ENCODE peak calls at places on chromosome 10, in nine cellular contexts. One of them, this sample, is unnamed.

GRCh38 chr10:112915590-112916572 is 34.2 kb upstream of the TCF7L2 start:
- DNase-seq in coronary artery: no peak
- DNase-seq in lower leg skin: peak
- DNase-seq in cardiac fibroblast: peak
- DNase-seq in gastrocnemius medialis: no peak
- DNase-seq in Panc1: peak
- DNase-seq in endothelial cell of umbilical vein: no peak
- DNase-seq in HFF-Myc: no peak
- DNase-seq in fibroblast of lung: peak
- DNase-seq in this sample: peak

GRCh38 chr10:89283988-89284475 is 17.8 kb upstream of the IFIT2 start:
- DNase-seq in cardiac fibroblast: peak
- DNase-seq in Panc1: no peak
- DNase-seq in lower leg skin: peak
- DNase-seq in endothelial cell of umbilical vein: peak
- DNase-seq in coronary artery: peak
- DNase-seq in HFF-Myc: peak
- DNase-seq in gastrocnemius medialis: peak
- DNase-seq in fibroblast of lung: peak
- DNase-seq in this sample: peak

GRCh38 chr10:49668684-49669083 is 10.8 kb upstream of the C10orf53 start:
- DNase-seq in lower leg skin: no peak
- DNase-seq in HFF-Myc: no peak
- DNase-seq in endothelial cell of umbilical vein: no peak
- DNase-seq in fibroblast of lung: no peak
- DNase-seq in gastrocnemius medialis: no peak
- DNase-seq in coronary artery: peak
- DNase-seq in Panc1: no peak
- DNase-seq in cardiac fibroblast: no peak
- DNase-seq in this sample: no peak

GRCh38 chr10:78170026-78170475 is 136.4 kb downstream of the RPS24 start:
- DNase-seq in Panc1: no peak
- DNase-seq in coronary artery: no peak
- DNase-seq in lower leg skin: no peak
- DNase-seq in cardiac fibroblast: peak
- DNase-seq in fibroblast of lung: peak
- DNase-seq in endothelial cell of umbilical vein: peak
- DNase-seq in gastrocnemius medialis: no peak
- DNase-seq in HFF-Myc: no peak
- DNase-seq in this sample: peak

GRCh38 chr10:110507303-110507702 is 9.6 kb downstream of the DUSP5 start:
- DNase-seq in Panc1: no peak
- DNase-seq in HFF-Myc: no peak
- DNase-seq in coronary artery: no peak
- DNase-seq in lower leg skin: no peak
- DNase-seq in gastrocnemius medialis: no peak
- DNase-seq in endothelial cell of umbilical vein: no peak
- DNase-seq in cardiac fibroblast: no peak
- DNase-seq in fibroblast of lung: no peak
- DNase-seq in this sample: no peak

GRCh38 chr10:43235070-43235900 is 31.6 kb downstream of the RASGEF1A start:
- DNase-seq in endothelial cell of umbilical vein: no peak
- DNase-seq in coronary artery: no peak
- DNase-seq in HFF-Myc: no peak
- DNase-seq in lower leg skin: no peak
- DNase-seq in gastrocnemius medialis: peak
- DNase-seq in cardiac fibroblast: no peak
- DNase-seq in fibroblast of lung: no peak
- DNase-seq in Panc1: no peak
- DNase-seq in this sample: no peak

GRCh38 chr10:49651917-49652316 is 27.5 kb upstream of the C10orf53 start:
- DNase-seq in cardiac fibroblast: no peak
- DNase-seq in fibroblast of lung: no peak
- DNase-seq in HFF-Myc: no peak
- DNase-seq in gastrocnemius medialis: no peak
- DNase-seq in coronary artery: peak
- DNase-seq in Panc1: no peak
- DNase-seq in lower leg skin: no peak
- DNase-seq in endothelial cell of umbilical vein: no peak
- DNase-seq in this sample: no peak

GRCh38 chr10:533186-533585 is 156.3 kb downstream of the DIP2C start:
- DNase-seq in gastrocnemius medialis: no peak
- DNase-seq in endothelial cell of umbilical vein: no peak
- DNase-seq in coronary artery: no peak
- DNase-seq in lower leg skin: no peak
- DNase-seq in cardiac fibroblast: no peak
- DNase-seq in Panc1: no peak
- DNase-seq in HFF-Myc: no peak
- DNase-seq in fibroblast of lung: no peak
- DNase-seq in this sample: no peak

GRCh38 chr10:43960477-43960876 is 311.8 kb upstream of the ZNF32 start:
- DNase-seq in lower leg skin: no peak
- DNase-seq in endothelial cell of umbilical vein: no peak
- DNase-seq in gastrocnemius medialis: no peak
- DNase-seq in Panc1: no peak
- DNase-seq in cardiac fibroblast: no peak
- DNase-seq in coronary artery: peak
- DNase-seq in fibroblast of lung: no peak
- DNase-seq in HFF-Myc: no peak
- DNase-seq in this sample: no peak

GRCh38 chr10:69802424-69803161 is 887 bp downstream of the COL13A1 start:
- DNase-seq in fibroblast of lung: peak
- DNase-seq in cardiac fibroblast: peak
- DNase-seq in lower leg skin: no peak
- DNase-seq in coronary artery: no peak
- DNase-seq in Panc1: no peak
- DNase-seq in HFF-Myc: no peak
- DNase-seq in endothelial cell of umbilical vein: peak
- DNase-seq in gastrocnemius medialis: peak
- DNase-seq in this sample: peak

GRCh38 chr10:54064215-54064614 is 736.8 kb downstream of the PCDH15 start:
- DNase-seq in gastrocnemius medialis: no peak
- DNase-seq in coronary artery: no peak
- DNase-seq in lower leg skin: no peak
- DNase-seq in HFF-Myc: no peak
- DNase-seq in cardiac fibroblast: no peak
- DNase-seq in Panc1: no peak
- DNase-seq in fibroblast of lung: no peak
- DNase-seq in endothelial cell of umbilical vein: no peak
- DNase-seq in this sample: no peak

GRCh38 chr10:11573497-11573896 is 38.0 kb downstream of the USP6NL start:
- DNase-seq in coronary artery: no peak
- DNase-seq in HFF-Myc: no peak
- DNase-seq in Panc1: no peak
- DNase-seq in endothelial cell of umbilical vein: peak
- DNase-seq in gastrocnemius medialis: no peak
- DNase-seq in lower leg skin: no peak
- DNase-seq in cardiac fibroblast: peak
- DNase-seq in fibroblast of lung: peak
- DNase-seq in this sample: peak
- H3K4me3 ChIP-seq in coronary artery: no peak
- H3K4me3 ChIP-seq in HFF-Myc: no peak
- H3K4me3 ChIP-seq in Panc1: no peak
- H3K4me3 ChIP-seq in endothelial cell of umbilical vein: no peak
- H3K4me3 ChIP-seq in gastrocnemius medialis: no peak
- H3K4me3 ChIP-seq in lower leg skin: no peak
- H3K4me3 ChIP-seq in cardiac fibroblast: no peak
- H3K4me3 ChIP-seq in fibroblast of lung: peak
- H3K4me3 ChIP-seq in this sample: peak

DNA sequence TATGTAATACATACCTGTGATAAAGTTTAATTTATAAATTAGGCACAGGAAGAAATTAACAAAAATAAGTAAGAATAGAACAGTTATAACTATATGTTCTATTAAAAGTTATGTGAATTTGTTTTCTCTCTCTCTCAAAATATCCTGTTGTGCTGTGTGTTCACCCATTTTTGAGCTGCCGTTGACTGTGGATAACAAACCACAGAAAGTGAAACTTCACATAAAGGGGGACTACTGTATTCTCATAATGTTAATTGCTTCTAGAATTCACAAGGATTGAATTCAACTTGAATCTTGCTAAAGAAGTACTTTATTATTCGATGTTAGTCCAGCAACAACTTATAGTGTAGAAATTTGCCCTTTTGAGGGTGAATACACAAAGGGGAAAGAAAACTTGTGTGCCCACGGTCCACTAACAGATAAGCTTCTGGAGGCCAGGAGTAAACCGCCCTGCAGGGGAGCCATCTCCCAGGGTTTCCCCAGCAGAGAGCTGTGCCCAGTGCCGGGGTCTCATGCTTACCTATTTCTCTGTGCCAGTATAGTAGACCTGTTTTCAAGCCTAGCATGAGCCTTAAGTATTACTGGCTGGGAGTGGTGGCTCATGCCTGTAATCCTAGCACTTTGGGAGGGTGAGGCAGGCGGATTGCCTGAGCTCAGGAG is 87.1 kb downstream of the KAT6B start:
- DNase-seq in Panc1: no peak
- DNase-seq in coronary artery: no peak
- DNase-seq in HFF-Myc: no peak
- DNase-seq in gastrocnemius medialis: no peak
- DNase-seq in cardiac fibroblast: no peak
- DNase-seq in lower leg skin: no peak
- DNase-seq in fibroblast of lung: no peak
- DNase-seq in endothelial cell of umbilical vein: no peak
- DNase-seq in this sample: no peak
- TF ChIP-seq CTCF in Panc1: no peak
- TF ChIP-seq CTCF in coronary artery: no peak
- TF ChIP-seq CTCF in HFF-Myc: no peak
- TF ChIP-seq CTCF in gastrocnemius medialis: no peak
- TF ChIP-seq CTCF in cardiac fibroblast: no peak
- TF ChIP-seq CTCF in lower leg skin: no peak
- TF ChIP-seq CTCF in fibroblast of lung: no peak
- TF ChIP-seq CTCF in endothelial cell of umbilical vein: no peak
- TF ChIP-seq CTCF in this sample: no peak

GRCh38 chr10:119541046-119541445 is 1.5 kb downstream of the RGS10 start:
- DNase-seq in coronary artery: no peak
- DNase-seq in endothelial cell of umbilical vein: no peak
- DNase-seq in gastrocnemius medialis: no peak
- DNase-seq in lower leg skin: no peak
- DNase-seq in fibroblast of lung: peak
- DNase-seq in Panc1: no peak
- DNase-seq in cardiac fibroblast: peak
- DNase-seq in HFF-Myc: no peak
- DNase-seq in this sample: peak

GRCh38 chr10:119541459-119542356 is 811 bp downstream of the RGS10 start:
- DNase-seq in HFF-Myc: no peak
- DNase-seq in lower leg skin: no peak
- DNase-seq in gastrocnemius medialis: no peak
- DNase-seq in Panc1: no peak
- DNase-seq in coronary artery: no peak
- DNase-seq in cardiac fibroblast: no peak
- DNase-seq in fibroblast of lung: peak
- DNase-seq in endothelial cell of umbilical vein: no peak
- DNase-seq in this sample: no peak

GRCh38 chr10:119538632-119539358 is 3.7 kb downstream of the RGS10 start:
- DNase-seq in cardiac fibroblast: no peak
- DNase-seq in coronary artery: no peak
- DNase-seq in fibroblast of lung: no peak
- DNase-seq in HFF-Myc: no peak
- DNase-seq in lower leg skin: no peak
- DNase-seq in endothelial cell of umbilical vein: no peak
- DNase-seq in gastrocnemius medialis: no peak
- DNase-seq in Panc1: no peak
- DNase-seq in this sample: no peak

GRCh38 chr10:119539359-119539651 is 3.2 kb downstream of the RGS10 start:
- DNase-seq in HFF-Myc: no peak
- DNase-seq in endothelial cell of umbilical vein: no peak
- DNase-seq in lower leg skin: no peak
- DNase-seq in fibroblast of lung: no peak
- DNase-seq in gastrocnemius medialis: no peak
- DNase-seq in coronary artery: no peak
- DNase-seq in cardiac fibroblast: no peak
- DNase-seq in Panc1: no peak
- DNase-seq in this sample: no peak

GRCh38 chr10:119540038-119540437 is 2.5 kb downstream of the RGS10 start:
- DNase-seq in gastrocnemius medialis: no peak
- DNase-seq in Panc1: no peak
- DNase-seq in coronary artery: no peak
- DNase-seq in endothelial cell of umbilical vein: no peak
- DNase-seq in fibroblast of lung: no peak
- DNase-seq in lower leg skin: no peak
- DNase-seq in cardiac fibroblast: no peak
- DNase-seq in HFF-Myc: no peak
- DNase-seq in this sample: no peak
- H3K4me3 ChIP-seq in gastrocnemius medialis: no peak
- H3K4me3 ChIP-seq in Panc1: no peak
- H3K4me3 ChIP-seq in coronary artery: no peak
- H3K4me3 ChIP-seq in endothelial cell of umbilical vein: no peak
- H3K4me3 ChIP-seq in fibroblast of lung: no peak
- H3K4me3 ChIP-seq in lower leg skin: no peak
- H3K4me3 ChIP-seq in cardiac fibroblast: no peak
- H3K4me3 ChIP-seq in HFF-Myc: no peak
- H3K4me3 ChIP-seq in this sample: no peak

GRCh38 chr10:12729885-12730284 is 271.6 kb downstream of the CCDC3 start:
- DNase-seq in endothelial cell of umbilical vein: no peak
- DNase-seq in gastrocnemius medialis: no peak
- DNase-seq in cardiac fibroblast: no peak
- DNase-seq in Panc1: no peak
- DNase-seq in fibroblast of lung: no peak
- DNase-seq in lower leg skin: no peak
- DNase-seq in HFF-Myc: no peak
- DNase-seq in coronary artery: no peak
- DNase-seq in this sample: no peak
- TF ChIP-seq CTCF in endothelial cell of umbilical vein: peak
- TF ChIP-seq CTCF in gastrocnemius medialis: no peak
- TF ChIP-seq CTCF in cardiac fibroblast: peak
- TF ChIP-seq CTCF in Panc1: peak
- TF ChIP-seq CTCF in fibroblast of lung: peak
- TF ChIP-seq CTCF in lower leg skin: no peak
- TF ChIP-seq CTCF in HFF-Myc: peak
- TF ChIP-seq CTCF in coronary artery: no peak
- TF ChIP-seq CTCF in this sample: peak

DNA sequence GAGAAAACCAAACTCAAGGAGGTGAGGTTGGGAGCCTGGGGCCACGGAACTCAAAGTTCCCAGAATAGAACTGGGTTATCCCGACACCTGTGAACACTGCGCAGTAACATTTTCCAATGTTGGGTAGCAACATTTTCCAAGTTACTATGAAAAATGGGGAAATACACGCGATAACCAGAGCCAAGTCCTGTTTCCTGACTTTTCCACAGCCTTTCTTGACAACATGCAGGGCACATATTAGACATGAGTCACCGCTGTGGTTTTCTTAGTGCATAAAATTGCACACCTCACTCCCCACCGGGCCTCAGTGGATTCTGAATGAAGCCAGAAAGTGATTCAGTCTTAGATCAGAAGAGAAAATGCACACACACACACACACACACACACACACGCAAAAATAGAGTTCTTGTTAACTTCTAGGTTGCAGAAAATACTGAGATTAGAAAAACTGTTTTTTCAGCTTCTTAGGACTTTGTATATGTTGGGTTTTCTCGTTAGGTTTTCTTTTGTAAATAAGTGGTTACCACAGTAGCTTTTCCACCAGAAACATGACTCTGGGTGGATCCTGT is 70.0 kb downstream of the CAMK1D start:
- DNase-seq in HFF-Myc: peak
- DNase-seq in cardiac fibroblast: peak
- DNase-seq in fibroblast of lung: peak
- DNase-seq in coronary artery: peak
- DNase-seq in lower leg skin: peak
- DNase-seq in gastrocnemius medialis: peak
- DNase-seq in Panc1: peak
- DNase-seq in endothelial cell of umbilical vein: peak
- DNase-seq in this sample: peak
- H3K4me3 ChIP-seq in HFF-Myc: no peak
- H3K4me3 ChIP-seq in cardiac fibroblast: no peak
- H3K4me3 ChIP-seq in fibroblast of lung: no peak
- H3K4me3 ChIP-seq in coronary artery: no peak
- H3K4me3 ChIP-seq in lower leg skin: no peak
- H3K4me3 ChIP-seq in gastrocnemius medialis: no peak
- H3K4me3 ChIP-seq in Panc1: no peak
- H3K4me3 ChIP-seq in endothelial cell of umbilical vein: no peak
- H3K4me3 ChIP-seq in this sample: no peak

GRCh38 chr10:82621680-82622079 is 746.7 kb downstream of the NRG3 start:
- DNase-seq in cardiac fibroblast: no peak
- DNase-seq in HFF-Myc: no peak
- DNase-seq in coronary artery: no peak
- DNase-seq in Panc1: no peak
- DNase-seq in lower leg skin: no peak
- DNase-seq in gastrocnemius medialis: no peak
- DNase-seq in fibroblast of lung: no peak
- DNase-seq in endothelial cell of umbilical vein: no peak
- DNase-seq in this sample: no peak
- TF ChIP-seq CTCF in cardiac fibroblast: no peak
- TF ChIP-seq CTCF in HFF-Myc: no peak
- TF ChIP-seq CTCF in coronary artery: no peak
- TF ChIP-seq CTCF in Panc1: no peak
- TF ChIP-seq CTCF in lower leg skin: no peak
- TF ChIP-seq CTCF in gastrocnemius medialis: no peak
- TF ChIP-seq CTCF in fibroblast of lung: no peak
- TF ChIP-seq CTCF in endothelial cell of umbilical vein: no peak
- TF ChIP-seq CTCF in this sample: no peak